ENCODE peak calls at places on chromosome 19, in five cellular contexts. C is substantia nigra, P is ELR, B is spleen, H is H4. E is an unnamed sample.

GRCh38 chr19:42280761-42281174 is 11.7 kb downstream of the CIC start:
- DNase-seq in P (peak), C (peak), H (peak), B (peak), E (peak)

GRCh38 chr19:48925240-48925843 is 8.2 kb upstream of the DHDH start:
- DNase-seq in H (peak), B (no peak), P (peak), C (no peak), E (peak)

GRCh38 chr19:15101479-15102082 is 5.6 kb upstream of the SYDE1 start:
- DNase-seq in B (no peak), H (peak), P (peak), C (peak), E (peak)

GRCh38 chr19:29837448-29837961 is 25.7 kb downstream of the CCNE1 start:
- DNase-seq in H (no peak), P (no peak), C (no peak), B (no peak), E (peak)

GRCh38 chr19:10009269-10009665 is 1.0 kb downstream of the COL5A3 start:
- DNase-seq in P (peak), B (no peak), C (peak), H (no peak), E (peak)

GRCh38 chr19:1862068-1862423 is 1.3 kb downstream of the KLF16 start:
- DNase-seq in C (no peak), P (no peak), H (no peak), B (no peak), E (peak)

GRCh38 chr19:10454267-10454666 is 33.9 kb downstream of the PDE4A start:
- DNase-seq in B (no peak), H (no peak), C (peak), P (peak), E (peak)

GRCh38 chr19:29483944-29484581 is 41.7 kb upstream of the VSTM2B start:
- DNase-seq in B (peak), H (no peak), P (no peak), C (no peak), E (no peak)

GRCh38 chr19:3027981-3028304 is 1.1 kb downstream of the TLE2 start:
- DNase-seq in P (no peak), B (no peak), H (no peak), C (no peak), E (peak)

GRCh38 chr19:36707134-36707533 is 19.7 kb downstream of the ZNF567 start:
- DNase-seq in P (no peak), C (no peak), B (no peak), H (no peak), E (no peak)

GRCh38 chr19:494171-495046 is 1.9 kb upstream of the MADCAM1 start:
- DNase-seq in P (no peak), C (no peak), H (no peak), B (peak), E (peak)